ENCODE peak calls at places on chromosome 9, in six cellular contexts. Y is A549, O is K562, N is HepG2, T is GM12878, E is endothelial cell of umbilical vein. U is an unnamed sample.
A peak's percentile ranks its signal among the peaks of the same experiment; 100 is the strongest.

GRCh38 chr9:4689687-4690104 is 10.3 kb downstream of the CDC37L1 start:
- DNase-seq in Y (no peak), O (no peak), N (no peak), T (peak; percentile 51), E (no peak), U (no peak)

GRCh38 chr9:126508928-126509327 is 104.8 kb upstream of the LMX1B start:
- DNase-seq in Y (no peak), O (no peak), N (no peak), T (no peak), E (no peak), U (no peak)

GRCh38 chr9:37408933-37409710 is 13.4 kb upstream of the GRHPR start:
- DNase-seq in Y (no peak), O (peak; percentile 59), N (no peak), T (peak; percentile 100), E (no peak), U (no peak)

GRCh38 chr9:130212543-130213297 is 40.5 kb downstream of the NCS1 start:
- DNase-seq in Y (no peak), O (no peak), N (no peak), T (no peak), E (no peak), U (peak; percentile 41)

GRCh38 chr9:34992376-34992951 is 2.9 kb downstream of the DNAJB5 start:
- DNase-seq in Y (peak; percentile 46), O (peak; percentile 73), N (peak; percentile 24), T (no peak), E (peak; percentile 85), U (peak; percentile 93)

GRCh38 chr9:133495327-133496293 is 16.7 kb upstream of the SLC2A6 start:
- DNase-seq in Y (no peak), O (no peak), N (no peak), T (no peak), E (no peak), U (no peak)

GRCh38 chr9:79134654-79135053 is 437.1 kb upstream of the TLE4 start:
- DNase-seq in Y (peak; percentile 23), O (no peak), N (no peak), T (no peak), E (peak; percentile 50), U (peak; percentile 22)

GRCh38 chr9:88819471-88819870 is 171.8 kb upstream of the S1PR3 start:
- DNase-seq in Y (no peak), O (no peak), N (no peak), T (no peak), E (no peak), U (no peak)

GRCh38 chr9:89603629-89604462 is 966 bp upstream of the GADD45G start:
- DNase-seq in Y (peak; percentile 72), O (peak; percentile 48), N (peak; percentile 47), T (no peak), E (peak; percentile 32), U (peak; percentile 56)

GRCh38 chr9:92173318-92173717 is 58.1 kb upstream of the SPTLC1 start:
- DNase-seq in Y (no peak), O (no peak), N (no peak), T (peak; percentile 15), E (no peak), U (peak; percentile 11)

GRCh38 chr9:103755986-103756385 is 338.1 kb upstream of the SMC2 start:
- DNase-seq in Y (no peak), O (no peak), N (no peak), T (no peak), E (no peak), U (no peak)

DNA sequence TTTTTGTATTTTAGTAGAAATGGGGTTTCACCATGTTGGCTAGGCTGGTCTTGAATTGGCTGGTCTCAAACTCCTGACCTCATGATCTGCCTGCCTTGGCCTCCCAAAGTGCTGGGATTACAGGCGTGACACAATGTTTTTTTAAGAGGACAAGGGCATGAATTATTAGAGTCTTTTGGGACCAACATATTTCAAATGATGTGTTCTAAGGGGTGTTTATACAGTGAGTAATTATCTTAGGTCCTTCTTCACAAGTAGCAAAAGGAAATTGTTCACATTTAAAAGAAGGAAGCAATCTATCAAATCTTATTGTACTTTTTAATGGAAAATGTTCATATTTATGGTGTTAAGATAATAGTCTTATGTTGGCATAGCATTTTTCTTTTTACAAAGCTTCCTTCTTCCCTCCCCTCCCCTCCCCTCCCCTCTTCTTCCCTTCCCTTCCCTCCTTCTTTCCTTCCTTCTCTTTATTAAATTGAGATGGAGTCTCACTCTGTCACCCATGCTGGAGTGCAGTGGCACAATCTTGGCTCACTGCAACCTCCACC is 6.7 kb downstream of the GNG10 start:
- DNase-seq in Y (no peak), O (no peak), N (no peak), T (no peak), E (peak; percentile 59), U (no peak)
- TF ChIP-seq MYC in Y (no peak), O (no peak), N (no peak), T (no peak), E (no peak), U (no peak)

GRCh38 chr9:136326061-136326776 is 1.1 kb upstream of the GPSM1 start:
- DNase-seq in Y (no peak), O (no peak), N (no peak), T (no peak), E (peak; percentile 67), U (no peak)
- H3K4me3 ChIP-seq in Y (no peak overlapping the region), O (no peak overlapping the region), N (no peak overlapping the region), T (no peak overlapping the region), E (no peak overlapping the region), U (no peak overlapping the region)

DNA sequence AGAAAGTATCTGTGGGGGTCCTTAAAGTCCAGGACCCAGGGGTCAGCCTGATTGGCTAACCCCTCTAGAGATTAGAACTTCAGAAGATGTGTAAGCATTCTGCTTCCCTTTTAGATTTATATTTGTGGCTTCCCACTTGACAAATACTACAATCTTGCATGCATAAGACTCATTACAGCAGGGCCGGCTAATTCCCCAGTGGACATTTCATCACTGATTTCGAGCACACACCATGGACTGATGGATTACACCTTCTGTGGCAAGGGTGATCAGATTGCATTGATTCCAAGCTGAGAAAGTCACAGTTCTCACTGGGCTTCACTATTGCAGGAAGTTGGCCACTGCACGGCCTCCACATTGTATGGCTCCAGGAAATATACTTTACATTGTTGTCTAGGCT is 65.8 kb upstream of the DAPK1 start:
- DNase-seq in Y (no peak), O (no peak), N (no peak), T (no peak), E (no peak), U (no peak)
- TF ChIP-seq MYC in Y (no peak), O (no peak), N (no peak), T (no peak), E (no peak), U (no peak)

GRCh38 chr9:124339603-124340146 is 75.6 kb downstream of the PSMB7 start:
- DNase-seq in Y (no peak), O (no peak), N (no peak), T (no peak), E (no peak), U (no peak)

GRCh38 chr9:124342946-124343485 is 72.2 kb downstream of the PSMB7 start:
- DNase-seq in Y (peak; percentile 30), O (no peak), N (no peak), T (no peak), E (no peak), U (peak; percentile 94)

GRCh38 chr9:124340219-124341069 is 74.8 kb downstream of the PSMB7 start:
- DNase-seq in Y (no peak), O (no peak), N (no peak), T (no peak), E (no peak), U (no peak)

GRCh38 chr9:124342402-124342945 is 72.8 kb downstream of the PSMB7 start:
- DNase-seq in Y (no peak), O (no peak), N (no peak), T (no peak), E (peak; percentile 49), U (no peak)

DNA sequence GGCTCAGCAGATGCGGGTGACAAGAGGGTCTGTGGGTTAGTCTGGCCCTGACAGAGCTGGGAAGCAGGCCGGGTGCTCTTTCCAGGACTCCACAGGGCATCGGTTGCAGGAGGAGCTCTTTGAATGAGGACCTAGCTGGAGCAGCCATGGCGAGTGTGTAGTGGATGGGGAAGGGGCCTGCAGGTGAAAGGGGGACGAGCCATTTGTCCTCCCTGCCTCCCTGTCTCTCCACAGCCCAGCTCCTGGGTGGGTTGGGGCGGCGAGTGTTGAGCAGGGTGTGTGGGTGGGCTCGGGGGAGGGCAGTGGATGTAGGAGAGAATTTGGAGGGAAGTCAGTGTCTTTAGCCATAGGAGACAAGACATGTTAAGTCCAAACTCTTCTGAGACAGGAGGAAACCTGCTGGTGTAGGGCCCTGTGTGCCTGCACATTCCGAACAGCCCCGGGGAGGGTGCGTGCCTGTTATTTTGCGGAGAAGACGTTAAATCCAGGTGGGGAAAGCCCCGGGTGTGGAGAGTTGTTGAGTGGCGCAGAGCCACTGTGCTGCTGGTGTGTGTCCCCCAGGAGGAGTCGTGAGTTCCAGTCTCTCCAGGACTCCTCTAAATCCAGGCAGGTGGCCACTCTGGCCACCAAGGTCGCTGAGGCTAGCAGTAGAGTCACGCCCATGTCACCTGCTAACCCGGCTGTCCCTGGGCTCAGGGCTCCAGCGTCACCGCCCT is 73.6 kb downstream of the PSMB7 start:
- DNase-seq in Y (no peak), O (no peak), N (no peak), T (no peak), E (no peak), U (no peak)
- H3K4me3 ChIP-seq in Y (no peak overlapping the region), O (no peak overlapping the region), N (no peak overlapping the region), T (no peak overlapping the region), E (no peak overlapping the region), U (no peak overlapping the region)

DNA sequence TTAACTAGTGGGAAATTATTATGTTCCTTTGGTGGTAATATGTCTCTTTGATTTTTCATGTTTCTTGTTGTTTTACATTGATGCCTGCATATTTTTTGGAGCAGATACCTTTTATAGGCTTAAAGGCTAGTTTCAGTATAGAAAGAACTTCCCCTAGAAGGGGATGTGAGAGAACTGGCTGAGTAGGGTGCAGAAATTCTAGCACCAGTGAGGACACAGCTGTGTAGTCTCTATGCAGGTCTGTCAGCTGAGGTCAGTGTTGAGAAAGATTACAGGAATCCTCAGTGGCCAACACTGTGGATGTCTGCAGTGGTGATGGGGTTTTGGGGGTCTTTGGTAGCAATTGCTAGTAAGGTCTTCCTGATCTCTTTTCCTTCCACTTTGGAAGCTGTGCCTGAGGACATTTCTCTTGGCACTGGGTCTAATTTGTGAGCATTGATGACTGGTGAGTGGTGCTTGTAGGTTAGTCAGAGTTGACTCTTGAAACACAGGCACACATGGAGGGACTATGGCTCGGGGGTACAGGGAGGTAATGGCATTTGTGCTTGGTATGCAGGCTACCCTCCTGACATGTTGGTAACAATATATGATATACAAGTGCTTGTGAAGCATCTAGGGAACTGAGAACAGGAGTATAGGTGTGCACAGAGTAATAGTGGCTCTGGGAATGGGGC is 221.4 kb downstream of the SPATA31D1 start:
- DNase-seq in Y (no peak), O (no peak), N (no peak), T (no peak), E (no peak), U (no peak)
- TF ChIP-seq MYC in Y (no peak), O (no peak), N (no peak), T (no peak), E (no peak), U (no peak)

U was measured in NB4.